ENCODE peak calls at places on chromosomes 3 and 15, in nine cellular contexts. Q is IMR-90, R is HCT116, Y is body of pancreas, H is transverse colon, J is K562, S is H1, U is A549, G is breast epithelium. F is an unnamed sample.

GRCh38 chr15:26772588-26773484 is at the start of gene GABRB3:
- DNase-seq in Y (peak; percentile 70), J (no peak), S (no peak), U (peak; percentile 47), Q (no peak), R (no peak), H (no peak), G (no peak), F (peak; percentile 23)

GRCh38 chr3:13642597-13642996 is 93.7 kb downstream of the FBLN2 start:
- DNase-seq in S (no peak), H (no peak), J (no peak), U (no peak), R (no peak), G (no peak), Q (peak; percentile 75), Y (no peak), F (no peak)

GRCh38 chr3:81760215-81760614 is 1.2 kb downstream of the GBE1 start:
- DNase-seq in Q (no peak), J (no peak), S (no peak), R (no peak), Y (no peak), H (no peak), U (no peak), G (no peak), F (no peak)

GRCh38 chr3:159904455-159904854 is 84.2 kb upstream of the IL12A start:
- DNase-seq in Q (no peak), S (no peak), Y (no peak), U (no peak), R (no peak), J (no peak), G (no peak), H (no peak), F (no peak)

GRCh38 chr15:39269352-39269751 is 311.5 kb upstream of the THBS1 start:
- DNase-seq in J (no peak), Q (no peak), H (no peak), S (no peak), Y (peak; percentile 37), R (no peak), G (no peak), U (no peak), F (no peak)

GRCh38 chr3:159854500-159855124 is 134.0 kb upstream of the IL12A start:
- DNase-seq in Q (peak; percentile 97), G (no peak), R (peak; percentile 59), S (no peak), Y (no peak), J (no peak), H (no peak), U (peak; percentile 42), F (no peak)

GRCh38 chr15:99168601-99169580 is 64.0 kb downstream of the SYNM start:
- DNase-seq in Q (no peak), U (no peak), Y (no peak), S (no peak), R (no peak), G (peak; percentile 18), J (no peak), H (no peak), F (no peak)

GRCh38 chr15:99014803-99015676 is 7.4 kb upstream of the PGPEP1L start:
- DNase-seq in R (peak; percentile 36), H (peak; percentile 47), J (peak; percentile 51), G (peak; percentile 65), U (peak; percentile 61), Y (peak; percentile 88), Q (peak; percentile 72), S (peak; percentile 49), F (peak; percentile 82)

GRCh38 chr15:49627407-49627877 is 6.6 kb downstream of the DTWD1 start:
- DNase-seq in R (peak; percentile 56), S (no peak), H (no peak), Y (no peak), Q (peak; percentile 96), U (peak; percentile 2), G (no peak), J (no peak), F (no peak)

GRCh38 chr15:58731756-58732535 is 17.6 kb downstream of the ADAM10 start:
- DNase-seq in J (peak; percentile 40), R (peak; percentile 72), G (no peak), S (no peak), Y (no peak), U (peak; percentile 47), Q (peak; percentile 77), H (no peak), F (no peak)

GRCh38 chr3:179410317-179410716 is 41.0 kb downstream of the GNB4 start:
- DNase-seq in Q (peak; percentile 37), U (no peak), Y (no peak), S (no peak), G (no peak), J (peak; percentile 8), R (no peak), H (no peak), F (no peak)

GRCh38 chr3:41290736-41291135 is 91.4 kb downstream of the CTNNB1 start:
- DNase-seq in J (no peak), S (no peak), R (no peak), G (no peak), Y (no peak), H (no peak), U (no peak), Q (no peak), F (no peak)

GRCh38 chr3:77539014-77539413 is 499.1 kb downstream of the ROBO2 start:
- DNase-seq in Y (no peak), S (no peak), J (no peak), U (no peak), H (no peak), R (no peak), Q (no peak), G (no peak), F (no peak)

GRCh38 chr3:43995929-43996378 is 245.7 kb upstream of the TOPAZ1 start:
- DNase-seq in R (no peak), Y (no peak), H (no peak), Q (no peak), S (no peak), U (no peak), G (no peak), J (no peak), F (no peak)

GRCh38 chr3:188583476-188584161 is 429.7 kb downstream of the LPP start:
- DNase-seq in R (no peak), Y (no peak), S (no peak), Q (peak; percentile 29), H (peak; percentile 61), U (no peak), J (no peak), G (no peak), F (no peak)

GRCh38 chr15:62445244-62445643 is 280.2 kb upstream of the C2CD4B start:
- DNase-seq in Y (no peak), U (no peak), G (no peak), R (no peak), J (no peak), Q (peak; percentile 76), S (no peak), H (no peak), F (no peak)

GRCh38 chr3:128573707-128574162 is 76.9 kb downstream of the RPN1 start:
- DNase-seq in U (no peak), J (peak; percentile 54), S (no peak), G (no peak), R (no peak), Y (no peak), H (no peak), Q (no peak), F (no peak)

GRCh38 chr3:108062051-108062450 is 28.8 kb downstream of the CD47 start:
- DNase-seq in R (no peak), H (no peak), S (no peak), Q (no peak), G (no peak), J (no peak), Y (no peak), U (no peak), F (no peak)

GRCh38 chr3:8416965-8417364 is 84.7 kb upstream of the LMCD1 start:
- DNase-seq in U (no peak), G (no peak), Q (peak; percentile 12), S (no peak), J (peak; percentile 46), Y (peak; percentile 56), R (peak; percentile 6), H (peak; percentile 37), F (no peak)
- H3K27ac ChIP-seq in U (no peak overlapping the region), G (no peak overlapping the region), Q (no peak overlapping the region), S (no peak overlapping the region), J (no peak overlapping the region), Y (no peak overlapping the region), R (no peak overlapping the region), H (no peak overlapping the region), F (no peak overlapping the region)

DNA sequence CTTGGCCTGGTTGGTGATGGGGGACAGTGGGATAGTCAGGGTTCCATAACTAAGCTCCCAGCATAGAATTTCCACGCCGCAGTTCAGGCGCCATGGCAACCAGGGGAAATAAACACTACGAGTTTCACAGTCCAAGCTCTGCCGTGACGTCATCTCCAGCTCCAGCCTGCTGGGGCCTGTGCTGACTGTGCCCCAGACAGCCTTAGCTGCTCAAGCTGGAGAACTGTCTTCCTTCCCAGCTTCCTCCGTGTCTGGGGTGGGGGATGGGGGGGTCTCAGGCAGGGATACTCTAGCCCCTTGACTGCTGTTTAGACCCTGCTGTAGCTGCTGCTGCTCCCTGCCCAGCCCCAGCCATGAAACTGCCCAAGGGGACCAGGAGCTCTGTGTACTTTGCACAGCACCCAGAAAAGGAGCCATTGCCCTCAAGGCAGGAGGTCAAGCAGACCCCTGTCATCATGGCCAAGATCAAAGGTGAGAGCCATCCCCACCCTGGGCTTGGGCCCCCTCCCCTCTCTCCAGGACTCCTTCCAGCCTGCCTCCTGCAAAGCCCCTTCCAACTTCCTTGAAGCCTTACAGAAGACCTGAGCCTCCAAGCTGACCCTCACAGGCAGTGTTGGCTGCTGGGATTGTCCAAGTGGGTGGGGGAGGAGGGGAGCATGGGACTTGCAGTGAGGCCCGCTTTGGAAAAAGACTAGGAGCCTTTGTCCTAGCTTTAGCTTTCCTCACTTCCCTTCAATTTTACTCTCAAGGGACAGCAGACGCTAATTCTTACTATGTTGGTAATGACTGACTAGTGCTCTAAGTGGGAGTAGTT is 11.4 kb upstream of the CSPG4 start:
- DNase-seq in H (peak; percentile 94), U (peak; percentile 97), G (peak; percentile 92), S (no peak), R (no peak), Y (peak; percentile 90), J (peak; percentile 72), Q (peak; percentile 96), F (peak; percentile 87)
- TF ChIP-seq POLR2A in H (peak; percentile 37), U (no peak), G (no peak), S (no peak), R (no peak), Y (peak; percentile 38), J (no peak), Q (peak; percentile 85), F (no peak)

DNA sequence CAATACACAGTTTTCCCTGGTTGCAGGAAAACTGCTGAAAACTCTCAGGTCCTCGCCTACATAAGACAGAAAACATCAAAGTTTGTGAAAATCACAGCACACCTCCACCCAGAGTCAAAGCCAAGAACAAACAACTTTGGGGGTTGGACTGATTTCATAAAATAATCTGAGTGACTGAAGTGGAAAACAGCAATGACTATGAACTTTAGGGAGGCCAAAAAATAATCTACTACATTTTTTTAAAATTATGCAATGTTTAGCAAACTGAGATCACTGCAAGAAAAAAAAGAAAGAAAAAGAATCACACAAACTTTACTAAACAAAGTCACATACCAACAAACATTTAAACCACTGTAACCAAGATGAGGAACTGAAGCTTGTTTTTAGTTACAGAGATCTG is 15.9 kb upstream of the FOXP1 start:
- DNase-seq in Q (peak; percentile 28), U (no peak), S (no peak), J (no peak), H (no peak), Y (no peak), G (no peak), R (no peak), F (no peak)
- H3K27ac ChIP-seq in Q (no peak overlapping the region), U (no peak overlapping the region), S (no peak overlapping the region), J (no peak overlapping the region), H (no peak overlapping the region), Y (no peak overlapping the region), G (peak overlapping the region; percentile 26), R (no peak overlapping the region), F (no peak overlapping the region)

GRCh38 chr15:65862682-65863081 is 6.6 kb upstream of the RAB11A start:
- DNase-seq in J (peak; percentile 93), G (no peak), R (peak; percentile 90), H (peak; percentile 40), Y (peak; percentile 27), S (peak; percentile 76), U (peak; percentile 82), Q (peak; percentile 56), F (no peak)
- TF ChIP-seq POLR2A in J (no peak), G (no peak), R (no peak), H (no peak), Y (no peak), S (no peak), U (no peak), Q (no peak), F (no peak)

F was measured in ovary.